ENCODE peak calls at places on chromosomes 1 and 21, in four cellular contexts. One of them, this sample, is unnamed. For H3K4me1, the result is how much of the 10 kb centered on the place peaks cover.

GRCh38 chr1:12477936-12478611 is 139.9 kb downstream of the DHRS3 start:
- DNase-seq in right lobe of liver: peak
- DNase-seq in stomach: peak
- DNase-seq in tibial nerve: peak
- DNase-seq in this sample: peak

GRCh38 chr1:177824508-177824982 is 145.3 kb downstream of the SEC16B start:
- DNase-seq in right lobe of liver: no peak
- DNase-seq in stomach: no peak
- DNase-seq in tibial nerve: no peak
- DNase-seq in this sample: no peak

GRCh38 chr1:203742446-203742845 is 22.5 kb upstream of the LAX1 start:
- DNase-seq in right lobe of liver: no peak
- DNase-seq in stomach: no peak
- DNase-seq in tibial nerve: no peak
- DNase-seq in this sample: no peak

GRCh38 chr1:109776206-109776835 is 12.6 kb upstream of the EPS8L3 start:
- DNase-seq in right lobe of liver: peak
- DNase-seq in stomach: no peak
- DNase-seq in tibial nerve: no peak
- DNase-seq in this sample: no peak

GRCh38 chr1:245045087-245045881 is 109.5 kb upstream of the KIF26B start:
- DNase-seq in right lobe of liver: peak
- DNase-seq in stomach: peak
- DNase-seq in tibial nerve: no peak
- DNase-seq in this sample: peak

GRCh38 chr21:42735944-42736343 is 82.5 kb downstream of the PDE9A start:
- DNase-seq in right lobe of liver: no peak
- DNase-seq in stomach: no peak
- DNase-seq in tibial nerve: no peak
- DNase-seq in this sample: no peak

GRCh38 chr1:92951141-92951582 is 10.1 kb downstream of the DIPK1A start:
- DNase-seq in right lobe of liver: no peak
- DNase-seq in stomach: no peak
- DNase-seq in tibial nerve: no peak
- DNase-seq in this sample: no peak

GRCh38 chr1:221692643-221693042 is 49.2 kb downstream of the DUSP10 start:
- DNase-seq in right lobe of liver: no peak
- DNase-seq in stomach: no peak
- DNase-seq in tibial nerve: no peak
- DNase-seq in this sample: no peak

GRCh38 chr1:25786887-25787286 is 13.1 kb upstream of the SELENON start:
- DNase-seq in right lobe of liver: no peak
- DNase-seq in stomach: no peak
- DNase-seq in tibial nerve: no peak
- DNase-seq in this sample: no peak

GRCh38 chr1:66330711-66331110 is 203.2 kb upstream of the SGIP1 start:
- DNase-seq in right lobe of liver: no peak
- DNase-seq in stomach: no peak
- DNase-seq in tibial nerve: no peak
- DNase-seq in this sample: no peak

GRCh38 chr1:231541842-231542241 is 13.4 kb downstream of the TSNAX start:
- DNase-seq in right lobe of liver: no peak
- DNase-seq in stomach: no peak
- DNase-seq in tibial nerve: no peak
- DNase-seq in this sample: no peak

GRCh38 chr1:9671377-9672140 is 20.0 kb downstream of the PIK3CD start:
- DNase-seq in right lobe of liver: no peak
- DNase-seq in stomach: no peak
- DNase-seq in tibial nerve: no peak
- DNase-seq in this sample: peak

GRCh38 chr1:178818416-178818815 is 52.5 kb downstream of the ANGPTL1 start:
- DNase-seq in right lobe of liver: no peak
- DNase-seq in stomach: no peak
- DNase-seq in tibial nerve: no peak
- DNase-seq in this sample: no peak

GRCh38 chr1:88708011-88708410 is 23.9 kb downstream of the PKN2 start:
- DNase-seq in right lobe of liver: no peak
- DNase-seq in stomach: no peak
- DNase-seq in tibial nerve: no peak
- DNase-seq in this sample: no peak

GRCh38 chr1:176696689-176697088 is 233.7 kb downstream of the PAPPA2 start:
- DNase-seq in right lobe of liver: no peak
- DNase-seq in stomach: no peak
- DNase-seq in tibial nerve: no peak
- DNase-seq in this sample: no peak

GRCh38 chr1:115988953-115989352 is 12.6 kb downstream of the SLC22A15 start:
- DNase-seq in right lobe of liver: no peak
- DNase-seq in stomach: no peak
- DNase-seq in tibial nerve: no peak
- DNase-seq in this sample: no peak

GRCh38 chr1:81549588-81550127 is 251.1 kb upstream of the ADGRL2 start:
- DNase-seq in right lobe of liver: no peak
- DNase-seq in stomach: no peak
- DNase-seq in tibial nerve: no peak
- DNase-seq in this sample: no peak

GRCh38 chr21:45104560-45104959 is 30.2 kb downstream of the ADARB1 start:
- DNase-seq in right lobe of liver: peak
- DNase-seq in stomach: peak
- DNase-seq in tibial nerve: no peak
- DNase-seq in this sample: peak

GRCh38 chr1:34865981-34866761 is 6.6 kb upstream of the SMIM12 start:
- DNase-seq in right lobe of liver: peak
- DNase-seq in stomach: peak
- DNase-seq in tibial nerve: peak
- DNase-seq in this sample: peak

GRCh38 chr1:40796939-40797667 is 13.5 kb downstream of the KCNQ4 start:
- DNase-seq in right lobe of liver: no peak
- DNase-seq in stomach: no peak
- DNase-seq in tibial nerve: no peak
- DNase-seq in this sample: peak

GRCh38 chr1:229448845-229449244 is 15.0 kb upstream of the ACTA1 start:
- DNase-seq in right lobe of liver: no peak
- DNase-seq in stomach: no peak
- DNase-seq in tibial nerve: no peak
- DNase-seq in this sample: no peak

GRCh38 chr21:27813750-27814149 is 846.9 kb upstream of the ADAMTS5 start:
- DNase-seq in right lobe of liver: no peak
- DNase-seq in stomach: no peak
- DNase-seq in tibial nerve: peak
- DNase-seq in this sample: peak

GRCh38 chr1:68104155-68104554 is 53.7 kb upstream of the DIRAS3 start:
- DNase-seq in right lobe of liver: no peak
- DNase-seq in stomach: no peak
- DNase-seq in tibial nerve: no peak
- DNase-seq in this sample: no peak

GRCh38 chr1:5570931-5571330 is 421.3 kb downstream of the NPHP4 start:
- DNase-seq in right lobe of liver: no peak
- DNase-seq in stomach: no peak
- DNase-seq in tibial nerve: no peak
- DNase-seq in this sample: no peak

GRCh38 chr1:77459881-77460280 is 178.1 kb downstream of the AK5 start:
- DNase-seq in right lobe of liver: no peak
- DNase-seq in stomach: no peak
- DNase-seq in tibial nerve: no peak
- DNase-seq in this sample: no peak

GRCh38 chr21:44790401-44790800 is 11.2 kb downstream of the UBE2G2 start:
- DNase-seq in right lobe of liver: no peak
- DNase-seq in stomach: no peak
- DNase-seq in tibial nerve: no peak
- DNase-seq in this sample: no peak

GRCh38 chr1:209549384-209550001 is 34.0 kb upstream of the CAMK1G start:
- DNase-seq in right lobe of liver: no peak
- DNase-seq in stomach: no peak
- DNase-seq in tibial nerve: no peak
- DNase-seq in this sample: no peak

GRCh38 chr21:44067011-44067839 is 40.0 kb upstream of the PWP2 start:
- DNase-seq in right lobe of liver: no peak
- DNase-seq in stomach: no peak
- DNase-seq in tibial nerve: no peak
- DNase-seq in this sample: no peak

GRCh38 chr1:231170875-231171274 is 9.0 kb downstream of the TRIM67 start:
- DNase-seq in right lobe of liver: no peak
- DNase-seq in stomach: no peak
- DNase-seq in tibial nerve: no peak
- DNase-seq in this sample: no peak

GRCh38 chr1:192702212-192702993 is 66.5 kb downstream of the RGS13 start:
- DNase-seq in right lobe of liver: no peak
- DNase-seq in stomach: no peak
- DNase-seq in tibial nerve: no peak
- DNase-seq in this sample: no peak

GRCh38 chr1:208851376-208851775 is 607.2 kb upstream of the PLXNA2 start:
- DNase-seq in right lobe of liver: no peak
- DNase-seq in stomach: no peak
- DNase-seq in tibial nerve: no peak
- DNase-seq in this sample: no peak

GRCh38 chr21:38228115-38228514 is 28.7 kb upstream of the KCNJ15 start:
- DNase-seq in right lobe of liver: no peak
- DNase-seq in stomach: no peak
- DNase-seq in tibial nerve: no peak
- DNase-seq in this sample: no peak

GRCh38 chr1:65059930-65060538 is 88.0 kb upstream of the AK4 start:
- DNase-seq in right lobe of liver: no peak
- DNase-seq in stomach: no peak
- DNase-seq in tibial nerve: no peak
- DNase-seq in this sample: no peak

GRCh38 chr1:21261551-21262281 is 28.5 kb downstream of the ECE1 start:
- DNase-seq in right lobe of liver: peak
- DNase-seq in stomach: peak
- DNase-seq in tibial nerve: peak
- DNase-seq in this sample: peak
- H3K27ac ChIP-seq in right lobe of liver: peak
- H3K27ac ChIP-seq in stomach: peak
- H3K27ac ChIP-seq in tibial nerve: peak
- H3K27ac ChIP-seq in this sample: peak

GRCh38 chr1:247332901-247333361 is 1.3 kb upstream of the ZNF496 start:
- DNase-seq in right lobe of liver: peak
- DNase-seq in stomach: peak
- DNase-seq in tibial nerve: peak
- DNase-seq in this sample: peak
- TF ChIP-seq POLR2A in right lobe of liver: no peak
- TF ChIP-seq POLR2A in stomach: no peak
- TF ChIP-seq POLR2A in tibial nerve: no peak
- TF ChIP-seq POLR2A in this sample: no peak

GRCh38 chr1:91724644-91725043 is 161.3 kb downstream of the TGFBR3 start:
- DNase-seq in right lobe of liver: no peak
- DNase-seq in stomach: no peak
- DNase-seq in tibial nerve: no peak
- DNase-seq in this sample: no peak

GRCh38 chr1:91729621-91730348 is 156.2 kb downstream of the TGFBR3 start:
- DNase-seq in right lobe of liver: no peak
- DNase-seq in stomach: no peak
- DNase-seq in tibial nerve: no peak
- DNase-seq in this sample: no peak

GRCh38 chr1:91725961-91726704 is 159.8 kb downstream of the TGFBR3 start:
- DNase-seq in right lobe of liver: no peak
- DNase-seq in stomach: no peak
- DNase-seq in tibial nerve: peak
- DNase-seq in this sample: no peak

GRCh38 chr1:91730781-91731732 is 154.9 kb downstream of the TGFBR3 start:
- DNase-seq in right lobe of liver: peak
- DNase-seq in stomach: peak
- DNase-seq in tibial nerve: peak
- DNase-seq in this sample: peak

GRCh38 chr1:91727763-91728162 is 158.2 kb downstream of the TGFBR3 start:
- DNase-seq in right lobe of liver: no peak
- DNase-seq in stomach: no peak
- DNase-seq in tibial nerve: no peak
- DNase-seq in this sample: no peak
- H3K4me1 ChIP-seq in right lobe of liver: under half
- H3K4me1 ChIP-seq in stomach: half or more
- H3K4me1 ChIP-seq in tibial nerve: half or more
- H3K4me1 ChIP-seq in this sample: half or more

DNA sequence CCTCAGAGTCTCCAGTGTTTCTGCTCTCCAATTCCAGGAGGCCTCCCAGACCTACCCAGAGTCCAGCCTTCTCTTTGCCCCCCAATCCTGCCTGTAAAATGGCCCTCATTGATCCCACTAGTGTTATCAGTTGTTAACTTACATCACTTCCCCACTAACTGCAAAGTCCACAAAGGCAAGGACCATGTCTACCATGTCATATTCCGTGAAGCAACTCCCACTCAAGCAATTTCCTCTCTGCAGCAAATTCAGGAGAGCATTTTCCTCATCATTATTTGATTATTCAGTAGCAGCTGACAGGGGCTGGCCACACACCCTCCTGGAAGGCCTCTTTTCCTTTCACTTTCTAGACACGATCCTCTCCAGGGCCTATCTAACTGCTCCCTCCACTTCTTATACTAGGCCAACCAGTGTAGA is 153.5 kb downstream of the RERE start:
- DNase-seq in right lobe of liver: peak
- DNase-seq in stomach: peak
- DNase-seq in tibial nerve: peak
- DNase-seq in this sample: no peak
- H3K27ac ChIP-seq in right lobe of liver: peak
- H3K27ac ChIP-seq in stomach: peak
- H3K27ac ChIP-seq in tibial nerve: peak
- H3K27ac ChIP-seq in this sample: peak

This sample was measured in heart left ventricle.